ENCODE peak calls at places on chromosome 20, in five cellular contexts. One of them, this sample, is unnamed.

GRCh38 chr20:47352332-47353223 is 3.9 kb downstream of the ZMYND8 start:
- DNase-seq in H54: no peak
- DNase-seq in endothelial cell: no peak
- DNase-seq in activated T-helper 9 cell treated with anti-CD3 and anti-CD28 coated beads, Interleukin-2, amount 50 U/mL, for 16 hours: no peak
- DNase-seq in LHCN-M2: no peak
- DNase-seq in this sample: peak

GRCh38 chr20:34579191-34579661 is 20.7 kb downstream of the MAP1LC3A start:
- DNase-seq in LHCN-M2: peak
- DNase-seq in endothelial cell: no peak
- DNase-seq in activated T-helper 9 cell treated with anti-CD3 and anti-CD28 coated beads, Interleukin-2, amount 50 U/mL, for 16 hours: no peak
- DNase-seq in H54: peak
- DNase-seq in this sample: no peak

GRCh38 chr20:64069614-64070243 is 6.7 kb downstream of the TCEA2 start:
- DNase-seq in LHCN-M2: no peak
- DNase-seq in activated T-helper 9 cell treated with anti-CD3 and anti-CD28 coated beads, Interleukin-2, amount 50 U/mL, for 16 hours: no peak
- DNase-seq in H54: no peak
- DNase-seq in endothelial cell: peak
- DNase-seq in this sample: peak

GRCh38 chr20:44407402-44408184 is 52.1 kb downstream of the HNF4A start:
- DNase-seq in activated T-helper 9 cell treated with anti-CD3 and anti-CD28 coated beads, Interleukin-2, amount 50 U/mL, for 16 hours: no peak
- DNase-seq in H54: peak
- DNase-seq in endothelial cell: no peak
- DNase-seq in LHCN-M2: peak
- DNase-seq in this sample: no peak

GRCh38 chr20:25532971-25533391 is 52.4 kb downstream of the NINL start:
- DNase-seq in endothelial cell: no peak
- DNase-seq in H54: no peak
- DNase-seq in LHCN-M2: no peak
- DNase-seq in activated T-helper 9 cell treated with anti-CD3 and anti-CD28 coated beads, Interleukin-2, amount 50 U/mL, for 16 hours: no peak
- DNase-seq in this sample: no peak

GRCh38 chr20:25623225-25623735 is 534 bp downstream of the NANP start:
- DNase-seq in activated T-helper 9 cell treated with anti-CD3 and anti-CD28 coated beads, Interleukin-2, amount 50 U/mL, for 16 hours: peak
- DNase-seq in endothelial cell: peak
- DNase-seq in LHCN-M2: peak
- DNase-seq in H54: peak
- DNase-seq in this sample: no peak

GRCh38 chr20:37335642-37336368 is 10.1 kb upstream of the SRC start:
- DNase-seq in activated T-helper 9 cell treated with anti-CD3 and anti-CD28 coated beads, Interleukin-2, amount 50 U/mL, for 16 hours: no peak
- DNase-seq in endothelial cell: no peak
- DNase-seq in H54: no peak
- DNase-seq in LHCN-M2: no peak
- DNase-seq in this sample: no peak

GRCh38 chr20:584375-585301 is 25.5 kb downstream of the TCF15 start:
- DNase-seq in activated T-helper 9 cell treated with anti-CD3 and anti-CD28 coated beads, Interleukin-2, amount 50 U/mL, for 16 hours: no peak
- DNase-seq in H54: no peak
- DNase-seq in LHCN-M2: no peak
- DNase-seq in endothelial cell: no peak
- DNase-seq in this sample: no peak

GRCh38 chr20:37615507-37616425 is 78.1 kb upstream of the CTNNBL1 start:
- DNase-seq in endothelial cell: peak
- DNase-seq in activated T-helper 9 cell treated with anti-CD3 and anti-CD28 coated beads, Interleukin-2, amount 50 U/mL, for 16 hours: peak
- DNase-seq in H54: peak
- DNase-seq in LHCN-M2: no peak
- DNase-seq in this sample: no peak

GRCh38 chr20:21503345-21503744 is 10.5 kb downstream of the NKX2-2 start:
- DNase-seq in H54: peak
- DNase-seq in endothelial cell: no peak
- DNase-seq in activated T-helper 9 cell treated with anti-CD3 and anti-CD28 coated beads, Interleukin-2, amount 50 U/mL, for 16 hours: no peak
- DNase-seq in LHCN-M2: peak
- DNase-seq in this sample: no peak

GRCh38 chr20:49356676-49357075 is 78.8 kb upstream of the ZNFX1 start:
- DNase-seq in activated T-helper 9 cell treated with anti-CD3 and anti-CD28 coated beads, Interleukin-2, amount 50 U/mL, for 16 hours: no peak
- DNase-seq in H54: no peak
- DNase-seq in LHCN-M2: no peak
- DNase-seq in endothelial cell: no peak
- DNase-seq in this sample: no peak

GRCh38 chr20:44287272-44288097 is 23.5 kb downstream of the FITM2 start:
- DNase-seq in endothelial cell: no peak
- DNase-seq in H54: no peak
- DNase-seq in activated T-helper 9 cell treated with anti-CD3 and anti-CD28 coated beads, Interleukin-2, amount 50 U/mL, for 16 hours: no peak
- DNase-seq in LHCN-M2: no peak
- DNase-seq in this sample: no peak

GRCh38 chr20:61483336-61484067 is 231.4 kb downstream of the CDH4 start:
- DNase-seq in LHCN-M2: no peak
- DNase-seq in endothelial cell: no peak
- DNase-seq in H54: no peak
- DNase-seq in activated T-helper 9 cell treated with anti-CD3 and anti-CD28 coated beads, Interleukin-2, amount 50 U/mL, for 16 hours: no peak
- DNase-seq in this sample: no peak

GRCh38 chr20:24651171-24651972 is 181.9 kb downstream of the SYNDIG1 start:
- DNase-seq in endothelial cell: no peak
- DNase-seq in H54: peak
- DNase-seq in activated T-helper 9 cell treated with anti-CD3 and anti-CD28 coated beads, Interleukin-2, amount 50 U/mL, for 16 hours: no peak
- DNase-seq in LHCN-M2: peak
- DNase-seq in this sample: no peak

GRCh38 chr20:51667491-51667890 is 100.7 kb downstream of the ATP9A start:
- DNase-seq in H54: no peak
- DNase-seq in endothelial cell: no peak
- DNase-seq in activated T-helper 9 cell treated with anti-CD3 and anti-CD28 coated beads, Interleukin-2, amount 50 U/mL, for 16 hours: no peak
- DNase-seq in LHCN-M2: no peak
- DNase-seq in this sample: no peak

GRCh38 chr20:6765469-6766058 is 1.9 kb upstream of the BMP2 start:
- DNase-seq in endothelial cell: no peak
- DNase-seq in LHCN-M2: peak
- DNase-seq in activated T-helper 9 cell treated with anti-CD3 and anti-CD28 coated beads, Interleukin-2, amount 50 U/mL, for 16 hours: no peak
- DNase-seq in H54: no peak
- DNase-seq in this sample: peak

GRCh38 chr20:44481719-44482416 is 6.2 kb downstream of the TTPAL start:
- DNase-seq in activated T-helper 9 cell treated with anti-CD3 and anti-CD28 coated beads, Interleukin-2, amount 50 U/mL, for 16 hours: no peak
- DNase-seq in endothelial cell: no peak
- DNase-seq in LHCN-M2: no peak
- DNase-seq in H54: no peak
- DNase-seq in this sample: no peak